ENCODE peak calls at places on chromosomes 6 and 20, in nine cellular contexts. M is A549; Z is psoas muscle; T is CD8-positive, alpha-beta T cell; X is GM13976; P is foreskin fibroblast; E is GM06990; D is CD4-positive, alpha-beta T cell; Y is endodermal cell. S is an unnamed sample.
A peak's percentile ranks its signal among the peaks of the same experiment; 100 is the strongest.

GRCh38 chr6:99471638-99472037 is 43.6 kb downstream of the USP45 start:
- DNase-seq in M (no peak), Z (no peak), T (no peak), X (no peak), P (no peak), E (no peak), D (no peak), Y (no peak), S (no peak)

GRCh38 chr6:35650015-35650414 is 38.7 kb downstream of the FKBP5 start:
- DNase-seq in M (no peak), Z (no peak), T (no peak), X (no peak), P (no peak), E (no peak), D (no peak), Y (no peak), S (no peak)

GRCh38 chr6:82006027-82006738 is 241.4 kb downstream of the IBTK start:
- DNase-seq in M (peak; percentile 44), Z (no peak), T (no peak), X (no peak), P (no peak), E (peak; percentile 24), D (no peak), Y (peak; percentile 61), S (peak; percentile 11)

GRCh38 chr6:112117554-112117953 is 30.2 kb downstream of the FAM229B start:
- DNase-seq in M (peak; percentile 5), Z (no peak), T (no peak), X (no peak), P (peak; percentile 3), E (no peak), D (no peak), Y (no peak), S (no peak)

GRCh38 chr6:107361568-107362270 is 97.6 kb downstream of the PDSS2 start:
- DNase-seq in M (no peak), Z (no peak), T (no peak), X (no peak), P (peak; percentile 70), E (no peak), D (no peak), Y (peak; percentile 53), S (no peak)

GRCh38 chr20:10649817-10650200 is 24.0 kb downstream of the JAG1 start:
- DNase-seq in M (no peak), Z (no peak), T (no peak), X (no peak), P (no peak), E (no peak), D (no peak), Y (no peak), S (no peak)

GRCh38 chr20:2299301-2299700 is 3.5 kb downstream of the TGM3 start:
- DNase-seq in M (peak; percentile 58), Z (peak; percentile 65), T (no peak), X (no peak), P (no peak), E (no peak), D (no peak), Y (no peak), S (no peak)

GRCh38 chr20:53865905-53866786 is 204.2 kb downstream of the BCAS1 start:
- DNase-seq in M (peak; percentile 81), Z (no peak), T (no peak), X (no peak), P (no peak), E (no peak), D (no peak), Y (peak; percentile 82), S (peak; percentile 14)

GRCh38 chr6:35469711-35470662 is 1.8 kb downstream of the RPL10A start:
- DNase-seq in M (no peak), Z (peak; percentile 60), T (peak; percentile 31), X (no peak), P (no peak), E (no peak), D (no peak), Y (peak; percentile 51), S (no peak)

GRCh38 chr6:44725070-44725469 is 337.6 kb downstream of the CDC5L start:
- DNase-seq in M (no peak), Z (no peak), T (no peak), X (no peak), P (no peak), E (no peak), D (no peak), Y (no peak), S (no peak)

GRCh38 chr6:39357998-39358686 is 35.6 kb upstream of the KCNK16 start:
- DNase-seq in M (no peak), Z (no peak), T (no peak), X (no peak), P (peak; percentile 68), E (no peak), D (no peak), Y (no peak), S (no peak)

GRCh38 chr6:155207223-155207622 is 56.6 kb upstream of the CLDN20 start:
- DNase-seq in M (no peak), Z (no peak), T (no peak), X (no peak), P (no peak), E (no peak), D (no peak), Y (no peak), S (no peak)

GRCh38 chr6:18022398-18023231 is 35.2 kb upstream of the KIF13A start:
- DNase-seq in M (peak; percentile 31), Z (no peak), T (no peak), X (no peak), P (peak; percentile 55), E (no peak), D (no peak), Y (peak; percentile 88), S (no peak)

GRCh38 chr6:151497935-151498726 is 4.3 kb downstream of the CCDC170 start:
- DNase-seq in M (no peak), Z (no peak), T (no peak), X (no peak), P (no peak), E (no peak), D (no peak), Y (no peak), S (no peak)

DNA sequence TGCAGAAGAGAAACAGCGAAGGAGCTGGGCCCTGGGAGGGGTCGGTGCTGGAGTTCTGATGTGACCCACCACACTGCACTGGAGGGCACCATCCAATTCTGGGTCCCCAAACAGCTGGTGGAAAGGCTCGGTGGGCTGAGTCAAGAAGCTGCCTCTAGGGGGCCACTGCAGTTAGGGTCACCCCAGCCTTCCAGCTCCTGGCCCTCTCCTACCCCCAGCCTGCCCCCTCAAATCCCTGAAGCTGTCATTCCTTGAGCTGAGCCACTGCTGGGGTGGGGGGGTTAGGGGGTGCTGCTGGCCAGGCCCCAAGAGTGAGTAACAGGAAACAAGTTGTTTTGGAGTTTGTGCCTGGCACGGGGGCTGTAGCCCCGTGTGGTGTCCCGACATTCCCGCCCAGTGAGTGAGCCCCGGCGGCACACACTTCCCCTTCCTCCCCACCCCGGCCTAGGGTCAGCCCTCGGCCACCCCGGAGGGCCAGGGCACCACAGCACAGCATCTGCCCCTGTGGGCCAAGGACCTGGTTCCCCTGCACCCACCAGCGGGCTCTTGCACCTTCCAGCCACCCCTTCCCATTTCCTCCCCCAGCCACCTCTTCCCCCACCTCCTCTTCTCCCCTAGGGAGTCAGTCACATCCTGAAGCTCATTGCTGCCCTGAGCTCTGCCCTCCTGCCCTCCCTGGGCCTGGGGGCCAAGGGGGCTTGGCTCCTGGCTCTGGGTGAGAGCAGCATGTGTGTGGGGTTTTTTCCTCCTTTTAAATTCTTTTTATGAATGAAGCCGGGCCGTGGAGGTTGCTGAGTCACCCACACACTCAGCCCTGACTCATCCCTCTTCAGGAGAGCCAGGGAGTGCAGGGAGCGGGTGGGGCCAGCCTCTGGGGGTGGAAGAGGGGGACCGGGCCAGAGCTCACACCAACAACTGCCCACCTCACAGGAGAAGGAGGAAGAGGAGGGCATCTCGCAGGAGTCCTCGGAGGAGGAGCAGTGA is 4.6 kb downstream of the SMIM29 start:
- DNase-seq in M (peak; percentile 91), Z (peak; percentile 88), T (no peak), X (peak; percentile 36), P (peak; percentile 97), E (no peak), D (no peak), Y (peak; percentile 74), S (no peak)
- TF ChIP-seq CTCF in M (peak; percentile 19), Z (peak; percentile 16), T (no peak), X (peak; percentile 14), P (peak; percentile 33), E (peak; percentile 57), D (no peak), Y (peak; percentile 60), S (peak; percentile 49)

DNA sequence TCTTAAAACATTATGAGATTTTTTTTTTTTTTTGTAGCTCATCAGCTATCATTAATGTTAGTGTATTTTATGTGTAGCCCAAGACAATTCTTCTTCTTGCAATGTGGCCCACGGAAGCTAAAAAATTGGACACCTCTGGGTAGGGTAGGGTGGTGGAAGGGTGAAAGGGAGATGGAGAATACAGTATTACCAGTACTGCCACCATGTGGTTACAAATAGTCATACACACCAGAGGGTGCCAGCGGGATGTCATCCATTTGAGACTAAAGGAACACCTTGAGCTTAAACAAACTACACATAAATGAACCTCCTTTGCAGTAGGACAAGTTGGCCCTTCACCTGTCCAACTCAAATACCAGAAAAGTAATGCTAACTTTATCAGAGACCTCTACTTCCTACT is 601.9 kb downstream of the HTR1B start:
- DNase-seq in M (peak; percentile 6), Z (no peak), T (no peak), X (no peak), P (no peak), E (no peak), D (no peak), Y (peak; percentile 76), S (peak; percentile 38)
- TF ChIP-seq CTCF in M (no peak), Z (peak; percentile 16), T (no peak), X (peak; percentile 45), P (no peak), E (no peak), D (no peak), Y (peak; percentile 80), S (peak; percentile 59)

GRCh38 chr6:52551483-52552277 is 25.2 kb downstream of the TRAM2 start:
- DNase-seq in M (peak; percentile 28), Z (peak; percentile 79), T (no peak), X (no peak), P (peak; percentile 75), E (no peak), D (no peak), Y (peak; percentile 83), S (no peak)
- TF ChIP-seq CTCF in M (no peak), Z (no peak), T (no peak), X (no peak), P (no peak), E (no peak), D (no peak), Y (no peak), S (no peak)

GRCh38 chr6:57173886-57174510 is 1.9 kb downstream of the BAG2 start:
- DNase-seq in M (peak; percentile 56), Z (no peak), T (no peak), X (no peak), P (peak; percentile 73), E (no peak), D (no peak), Y (peak; percentile 56), S (no peak)

GRCh38 chr6:57174511-57174907 is 2.4 kb downstream of the BAG2 start:
- DNase-seq in M (no peak), Z (no peak), T (no peak), X (no peak), P (no peak), E (no peak), D (no peak), Y (no peak), S (no peak)

GRCh38 chr6:57173056-57173885 is 1.1 kb downstream of the BAG2 start:
- DNase-seq in M (no peak), Z (no peak), T (peak; percentile 30), X (peak; percentile 40), P (peak; percentile 15), E (peak; percentile 30), D (peak; percentile 12), Y (peak; percentile 61), S (no peak)

GRCh38 chr6:57177545-57178225 is 5.6 kb downstream of the BAG2 start:
- DNase-seq in M (no peak), Z (peak; percentile 65), T (no peak), X (no peak), P (peak; percentile 44), E (no peak), D (no peak), Y (no peak), S (no peak)

GRCh38 chr6:57172136-57173055 is at the start of gene BAG2:
- DNase-seq in M (peak; percentile 85), Z (peak; percentile 94), T (peak; percentile 90), X (peak; percentile 92), P (peak; percentile 91), E (peak; percentile 96), D (peak; percentile 85), Y (peak; percentile 94), S (peak; percentile 77)
- TF ChIP-seq CTCF in M (no peak), Z (peak; percentile 38), T (no peak), X (peak; percentile 11), P (no peak), E (peak; percentile 4), D (no peak), Y (peak; percentile 60), S (peak; percentile 10)

S was measured in endothelial cell.